ENCODE peak calls at places on chromosome 22, in five cellular contexts. V is colonic mucosa, L is psoas muscle, K is HL-60, A is brain microvascular endothelial cell. Q is an unnamed sample.

GRCh38 chr22:19921544-19922081 is 20.0 kb upstream of the COMT start:
- DNase-seq in L (no peak), K (no peak), V (no peak), A (no peak), Q (no peak)

GRCh38 chr22:45932066-45932465 is 44.9 kb downstream of the WNT7B start:
- DNase-seq in V (no peak), A (no peak), L (no peak), K (no peak), Q (no peak)

GRCh38 chr22:19536564-19536963 is 12.4 kb upstream of the CLDN5 start:
- DNase-seq in V (no peak), A (no peak), L (no peak), K (no peak), Q (no peak)

GRCh38 chr22:36326178-36327161 is 61.3 kb downstream of the MYH9 start:
- DNase-seq in K (no peak), A (no peak), L (no peak), V (no peak), Q (no peak)

GRCh38 chr22:21947040-21948014 is 5.3 kb downstream of the PPM1F start:
- DNase-seq in V (no peak), L (no peak), K (no peak), A (peak; percentile 55), Q (peak; percentile 68)

GRCh38 chr22:19879248-19879575 is 24.5 kb upstream of the GNB1L start:
- DNase-seq in V (no peak), K (no peak), A (no peak), L (no peak), Q (no peak)

GRCh38 chr22:36741204-36741793 is 34.6 kb downstream of the IFT27 start:
- DNase-seq in L (no peak), A (peak; percentile 9), K (no peak), V (no peak), Q (peak; percentile 50)

GRCh38 chr22:35476341-35476740 is 64.3 kb upstream of the RASD2 start:
- DNase-seq in A (peak; percentile 21), V (no peak), K (no peak), L (no peak), Q (peak; percentile 86)

GRCh38 chr22:20319041-20319744 is 667 bp downstream of the DGCR6L start:
- DNase-seq in V (no peak), L (no peak), A (no peak), K (no peak), Q (peak; percentile 43)

GRCh38 chr22:29216873-29217666 is 11.4 kb downstream of the EMID1 start:
- DNase-seq in V (no peak), L (peak; percentile 75), A (no peak), K (peak; percentile 47), Q (no peak)

GRCh38 chr22:22076361-22076760 is 93.8 kb upstream of the TOP3B start:
- DNase-seq in V (no peak), A (no peak), K (no peak), L (no peak), Q (no peak)

GRCh38 chr22:19756288-19757128 is 4.1 kb upstream of the TBX1 start:
- DNase-seq in L (no peak), V (peak; percentile 49), K (no peak), A (no peak), Q (peak; percentile 40)

GRCh38 chr22:27986459-27986858 is 67.4 kb upstream of the PITPNB start:
- DNase-seq in V (no peak), L (no peak), A (no peak), K (no peak), Q (no peak)

GRCh38 chr22:50455201-50455600 is 19.6 kb downstream of the SBF1 start:
- DNase-seq in L (no peak), K (no peak), V (no peak), A (no peak), Q (no peak)

GRCh38 chr22:20054485-20054884 is 25.6 kb upstream of the DGCR8 start:
- DNase-seq in L (no peak), V (no peak), A (no peak), K (no peak), Q (no peak)

GRCh38 chr22:26429458-26430238 is 588 bp downstream of the ASPHD2 start:
- DNase-seq in L (no peak), V (no peak), K (no peak), A (no peak), Q (no peak)

GRCh38 chr22:36325163-36326031 is 62.4 kb downstream of the MYH9 start:
- DNase-seq in V (peak; percentile 80), L (peak; percentile 74), K (no peak), A (peak; percentile 75), Q (no peak)

GRCh38 chr22:20130739-20131592 is 638 bp upstream of the ZDHHC8 start:
- DNase-seq in V (peak; percentile 80), A (peak; percentile 68), L (peak; percentile 92), K (no peak), Q (peak; percentile 82)

GRCh38 chr22:50726643-50727340 is 11.2 kb upstream of the ACR start:
- DNase-seq in A (no peak), L (peak; percentile 32), V (no peak), K (no peak), Q (no peak)

GRCh38 chr22:20807315-20807752 is 33.4 kb downstream of the SERPIND1 start:
- DNase-seq in V (no peak), K (peak; percentile 51), L (no peak), A (peak; percentile 81), Q (peak; percentile 35)

GRCh38 chr22:37021041-37021440 is 1.5 kb downstream of the MPST start:
- DNase-seq in A (no peak), K (no peak), V (peak; percentile 71), L (peak; percentile 16), Q (no peak)

GRCh38 chr22:43697894-43698293 is 114.2 kb downstream of the EFCAB6 start:
- DNase-seq in L (no peak), V (no peak), A (no peak), K (no peak), Q (no peak)

GRCh38 chr22:24391836-24392217 is 35.6 kb upstream of the ADORA2A start:
- DNase-seq in K (no peak), V (no peak), L (no peak), A (peak; percentile 72), Q (no peak)

GRCh38 chr22:18078329-18079041 is 695 bp downstream of the PEX26 start:
- DNase-seq in K (peak; percentile 49), V (peak; percentile 70), A (no peak), L (peak; percentile 72), Q (peak; percentile 28)
- TF ChIP-seq CTCF in K (no peak), V (no peak), A (peak; percentile 36), L (no peak), Q (no peak)

GRCh38 chr22:39309881-39310714 is 9.3 kb downstream of the RPL3 start:
- DNase-seq in K (no peak), V (no peak), L (no peak), A (peak; percentile 53), Q (peak; percentile 47)

GRCh38 chr22:39311592-39312400 is 7.6 kb downstream of the RPL3 start:
- DNase-seq in L (no peak), V (no peak), A (no peak), K (no peak), Q (peak; percentile 36)

GRCh38 chr22:39309364-39309861 is 10.0 kb downstream of the RPL3 start:
- DNase-seq in L (no peak), A (peak; percentile 41), K (no peak), V (no peak), Q (peak; percentile 85)

GRCh38 chr22:39306456-39307361 is 12.7 kb downstream of the RPL3 start:
- DNase-seq in L (no peak), K (no peak), V (no peak), A (no peak), Q (peak; percentile 62)

DNA sequence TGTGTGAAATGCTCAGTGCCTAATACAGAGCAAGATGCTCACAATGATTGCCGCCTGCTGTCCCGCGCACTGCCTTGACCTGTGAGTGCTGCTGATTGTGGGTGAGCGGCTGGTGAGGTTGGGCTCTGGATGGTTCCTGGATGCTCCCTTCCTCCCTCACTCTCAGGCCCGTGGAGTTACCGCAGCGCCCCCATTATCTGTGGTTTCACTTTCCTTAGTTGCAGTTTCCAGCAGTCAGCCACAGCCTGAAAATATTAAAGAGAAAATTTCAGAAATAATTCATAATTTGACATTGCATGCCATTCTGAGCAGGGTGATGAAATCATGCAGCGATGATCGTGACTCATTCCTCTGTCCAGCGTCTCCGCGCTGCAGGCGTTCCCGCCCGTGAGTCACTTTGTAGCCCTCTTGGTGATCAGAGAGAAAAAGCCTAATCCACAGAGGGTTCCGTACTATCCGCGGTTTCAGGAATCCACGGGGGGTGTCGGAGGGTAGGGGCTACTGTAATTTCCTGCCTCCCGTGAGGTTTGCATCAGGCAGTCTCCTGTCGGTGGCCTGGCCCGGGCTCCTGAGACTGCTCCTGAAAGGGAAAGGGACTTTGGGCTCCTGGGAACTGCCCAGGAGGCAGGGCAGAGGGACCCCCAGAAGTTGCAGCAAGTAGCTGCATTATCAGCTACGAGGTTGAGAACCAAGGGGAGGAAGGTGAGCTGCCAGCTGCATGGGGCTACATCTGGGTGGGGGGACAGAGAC is 10.6 kb downstream of the RPL3 start:
- DNase-seq in A (peak; percentile 96), K (peak; percentile 72), L (peak; percentile 85), V (no peak), Q (peak; percentile 91)
- TF ChIP-seq CTCF in A (peak; percentile 53), K (no peak), L (no peak), V (no peak), Q (peak; percentile 20)

DNA sequence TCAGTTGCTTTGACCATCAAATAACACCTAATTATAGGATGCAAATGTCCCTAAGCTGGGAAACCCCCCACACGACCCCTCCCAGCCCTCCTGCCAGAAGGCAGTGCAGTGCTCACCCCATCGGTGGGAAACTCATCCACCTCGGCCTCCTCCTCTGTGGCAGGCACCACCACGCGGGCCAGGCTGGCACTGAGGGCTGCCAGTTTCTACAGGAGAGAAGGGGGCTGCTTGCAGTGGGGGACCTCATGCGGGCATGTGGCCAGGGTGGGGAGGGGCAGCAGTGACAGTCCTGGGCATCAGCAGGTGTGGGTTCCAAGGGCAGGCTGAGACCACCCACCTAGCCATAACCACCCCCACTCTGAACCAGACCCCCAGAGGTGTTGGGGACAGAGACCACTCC is 6.4 kb upstream of the GAL3ST1 start:
- DNase-seq in L (no peak), K (no peak), V (no peak), A (no peak), Q (no peak)
- TF ChIP-seq CTCF in L (no peak), K (no peak), V (no peak), A (no peak), Q (no peak)

DNA sequence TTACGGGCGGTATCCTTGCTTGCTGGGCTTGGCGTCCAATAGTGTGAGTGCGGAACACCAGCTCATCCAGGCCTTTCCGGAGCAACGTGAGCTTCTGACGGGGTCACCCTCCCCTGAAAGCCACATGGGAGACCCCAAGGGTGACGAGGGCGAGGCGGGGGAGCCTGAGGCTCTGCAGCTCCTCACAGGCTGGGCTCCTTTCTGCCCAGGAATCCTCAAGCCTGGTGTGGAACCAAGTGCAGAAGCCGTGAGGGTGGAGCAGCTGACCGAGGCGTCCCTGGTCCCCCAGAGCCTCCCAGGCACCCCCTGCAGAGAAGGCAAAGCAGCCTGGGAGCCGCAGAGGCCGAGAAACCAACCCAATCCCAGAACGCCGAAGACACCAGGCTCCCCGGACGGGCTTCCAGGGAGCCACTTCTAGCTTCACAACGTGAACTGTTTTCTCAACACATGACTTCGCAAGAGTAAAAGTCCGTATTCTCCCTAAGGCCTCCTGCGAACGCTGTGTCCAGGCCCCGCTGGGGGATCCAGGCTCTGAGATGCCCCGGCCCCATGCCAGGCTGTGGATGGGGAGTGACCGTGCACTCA is 530.3 kb downstream of the BRD1 start:
- DNase-seq in K (no peak), A (no peak), V (no peak), L (no peak), Q (no peak)
- TF ChIP-seq CTCF in K (no peak), A (no peak), V (no peak), L (no peak), Q (no peak)

GRCh38 chr22:39179401-39179827 is 26.9 kb upstream of the CBX7 start:
- DNase-seq in A (no peak), V (no peak), K (no peak), L (no peak), Q (no peak)
- TF ChIP-seq CTCF in A (no peak), V (no peak), K (no peak), L (no peak), Q (no peak)

GRCh38 chr22:40547729-40548143 is 88.8 kb downstream of the MRTFA start:
- DNase-seq in A (no peak), K (no peak), L (no peak), V (no peak), Q (no peak)
- TF ChIP-seq CTCF in A (no peak), K (no peak), L (no peak), V (no peak), Q (no peak)

Q was measured in A673.